ENCODE peak calls at places on chromosomes 3 and 15, in ten cellular contexts. U, V, C, I, H, P, G, A, R and J are unnamed samples.

GRCh38 chr15:80929689-80930088 is 59.9 kb downstream of the MESD start:
- DNase-seq in U (no peak), V (no peak), C (no peak), I (no peak), H (no peak), P (no peak), G (no peak), A (no peak), R (no peak), J (no peak)

GRCh38 chr3:123815981-123816380 is 68.2 kb downstream of the MYLK start:
- DNase-seq in U (no peak), V (no peak), C (no peak), I (no peak), H (no peak), P (no peak), G (no peak), A (no peak), R (no peak), J (no peak)

GRCh38 chr3:24195504-24196230 is 250.6 kb downstream of the NR1D2 start:
- DNase-seq in U (no peak), V (no peak), C (no peak), I (no peak), H (no peak), P (no peak), G (no peak), A (no peak), R (no peak), J (no peak)

GRCh38 chr3:38573606-38574005 is 75.9 kb downstream of the SCN5A start:
- DNase-seq in U (peak; percentile 25), V (no peak), C (peak; percentile 5), I (no peak), H (peak; percentile 8), P (no peak), G (no peak), A (no peak), R (no peak), J (no peak)

GRCh38 chr3:37702478-37703154 is 159.1 kb upstream of the CTDSPL start:
- DNase-seq in U (no peak), V (no peak), C (no peak), I (no peak), H (no peak), P (no peak), G (no peak), A (no peak), R (no peak), J (no peak)

GRCh38 chr3:54781728-54782127 is 146.1 kb downstream of the LRTM1 start:
- DNase-seq in U (no peak), V (no peak), C (no peak), I (no peak), H (no peak), P (no peak), G (no peak), A (no peak), R (peak; percentile 21), J (no peak)

GRCh38 chr3:45795882-45796765 is at the start of gene SLC6A20:
- DNase-seq in U (peak; percentile 56), V (no peak), C (peak; percentile 86), I (no peak), H (peak; percentile 44), P (no peak), G (peak; percentile 17), A (no peak), R (peak; percentile 84), J (peak; percentile 48)

GRCh38 chr3:102181202-102181920 is 253.5 kb upstream of the ZPLD1 start:
- DNase-seq in U (no peak), V (no peak), C (no peak), I (no peak), H (no peak), P (no peak), G (no peak), A (no peak), R (no peak), J (no peak)

GRCh38 chr3:9600597-9600996 is 47.0 kb upstream of the LHFPL4 start:
- DNase-seq in U (no peak), V (no peak), C (peak; percentile 62), I (peak; percentile 52), H (peak; percentile 74), P (no peak), G (no peak), A (no peak), R (no peak), J (peak; percentile 39)

GRCh38 chr3:32395451-32395970 is 3.9 kb downstream of the CMTM7 start:
- DNase-seq in U (no peak), V (no peak), C (no peak), I (no peak), H (no peak), P (no peak), G (no peak), A (no peak), R (no peak), J (no peak)

GRCh38 chr3:114384558-114384903 is 90.7 kb downstream of the TIGIT start:
- DNase-seq in U (no peak), V (no peak), C (no peak), I (no peak), H (no peak), P (no peak), G (no peak), A (no peak), R (no peak), J (no peak)

GRCh38 chr3:48656061-48656840 is 6.4 kb downstream of the CELSR3 start:
- DNase-seq in U (peak; percentile 94), V (peak; percentile 86), C (peak; percentile 87), I (peak; percentile 78), H (peak; percentile 78), P (peak; percentile 76), G (peak; percentile 84), A (peak; percentile 84), R (peak; percentile 95), J (peak; percentile 88)
- TF ChIP-seq CTCF in U (peak; percentile 86), V (peak; percentile 73), C (peak; percentile 87), I (peak; percentile 59), H (peak; percentile 77), P (peak; percentile 66), G (peak; percentile 86), A (peak; percentile 70), R (peak; percentile 76), J (peak; percentile 77)

DNA sequence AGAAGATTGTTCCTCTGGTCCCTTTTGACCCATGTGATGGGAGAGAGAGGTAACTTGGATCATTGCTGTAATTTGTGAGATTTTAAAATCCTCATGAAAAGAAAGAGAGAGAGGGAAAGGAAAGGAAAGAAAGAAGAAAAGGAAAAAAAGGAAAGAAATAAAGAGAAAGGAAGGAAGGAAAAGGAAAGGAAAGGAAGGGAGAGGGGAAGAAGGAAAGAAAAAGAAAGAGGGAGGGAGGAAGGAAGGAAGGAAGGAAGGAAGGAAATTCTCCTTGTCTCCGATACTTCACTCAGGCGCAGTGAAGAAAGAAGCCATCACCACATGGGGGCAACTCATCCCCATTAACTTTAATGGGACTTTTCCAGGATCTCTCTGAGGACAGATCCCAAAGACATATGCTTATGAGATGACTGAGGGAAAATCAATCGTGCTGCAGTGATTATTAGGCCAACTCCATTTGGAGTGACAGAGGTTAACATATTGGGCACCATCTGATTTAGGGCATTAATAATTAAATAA is 123.0 kb downstream of the MEGF11 start:
- DNase-seq in U (no peak), V (no peak), C (no peak), I (no peak), H (no peak), P (no peak), G (no peak), A (no peak), R (no peak), J (no peak)
- TF ChIP-seq CTCF in U (no peak), V (no peak), C (no peak), I (no peak), H (no peak), P (no peak), G (no peak), A (no peak), R (no peak), J (no peak)

GRCh38 chr3:115862824-115863223 is 239.5 kb downstream of the GAP43 start:
- DNase-seq in U (peak; percentile 39), V (no peak), C (no peak), I (no peak), H (no peak), P (no peak), G (no peak), A (no peak), R (peak; percentile 27), J (no peak)

GRCh38 chr3:115862099-115862498 is 238.8 kb downstream of the GAP43 start:
- DNase-seq in U (no peak), V (no peak), C (no peak), I (no peak), H (no peak), P (no peak), G (no peak), A (no peak), R (no peak), J (no peak)

GRCh38 chr3:115858995-115859807 is 235.9 kb downstream of the GAP43 start:
- DNase-seq in U (peak; percentile 57), V (no peak), C (no peak), I (no peak), H (no peak), P (no peak), G (no peak), A (no peak), R (peak; percentile 87), J (no peak)

GRCh38 chr3:115860766-115861165 is 237.5 kb downstream of the GAP43 start:
- DNase-seq in U (no peak), V (no peak), C (no peak), I (no peak), H (no peak), P (no peak), G (no peak), A (no peak), R (no peak), J (no peak)

GRCh38 chr3:115861166-115861733 is 237.9 kb downstream of the GAP43 start:
- DNase-seq in U (peak; percentile 45), V (no peak), C (no peak), I (no peak), H (no peak), P (no peak), G (no peak), A (no peak), R (no peak), J (no peak)
- TF ChIP-seq CTCF in U (peak; percentile 75), V (no peak), C (no peak), I (no peak), H (no peak), P (no peak), G (no peak), A (no peak), R (peak; percentile 58), J (peak; percentile 53)

GRCh38 chr3:119558528-119559339 is 680 bp downstream of the CD80 start:
- DNase-seq in U (no peak), V (no peak), C (no peak), I (no peak), H (no peak), P (no peak), G (no peak), A (no peak), R (no peak), J (no peak)

GRCh38 chr3:119560160-119560559 is 746 bp upstream of the CD80 start:
- DNase-seq in U (no peak), V (no peak), C (no peak), I (no peak), H (no peak), P (no peak), G (no peak), A (no peak), R (no peak), J (no peak)

GRCh38 chr3:119557192-119557873 is 2.1 kb downstream of the CD80 start:
- DNase-seq in U (no peak), V (no peak), C (no peak), I (no peak), H (no peak), P (no peak), G (no peak), A (no peak), R (no peak), J (no peak)

GRCh38 chr3:119557874-119558264 is 1.5 kb downstream of the CD80 start:
- DNase-seq in U (no peak), V (no peak), C (no peak), I (no peak), H (no peak), P (no peak), G (no peak), A (no peak), R (no peak), J (no peak)

GRCh38 chr3:119559441-119559963 is at the start of gene CD80:
- DNase-seq in U (peak; percentile 79), V (peak; percentile 36), C (peak; percentile 50), I (peak; percentile 34), H (peak; percentile 75), P (no peak), G (peak; percentile 49), A (peak; percentile 12), R (peak; percentile 57), J (peak; percentile 35)
- TF ChIP-seq CTCF in U (peak; percentile 65), V (peak; percentile 27), C (peak; percentile 42), I (peak; percentile 32), H (peak; percentile 23), P (no peak), G (peak; percentile 54), A (peak; percentile 26), R (peak; percentile 47), J (no peak)